ENCODE peak calls at places on chromosomes 3 and 15, in four cellular contexts. One of them, this sample, is unnamed.

GRCh38 chr15:49421991-49422390 is 1.1 kb upstream of the FGF7 start:
- DNase-seq in aorta: peak
- DNase-seq in right lobe of liver: peak
- DNase-seq in cardiac muscle cell: peak
- DNase-seq in this sample: peak

GRCh38 chr3:97264180-97264579 is 449.8 kb downstream of the EPHA6 start:
- DNase-seq in aorta: no peak
- DNase-seq in right lobe of liver: no peak
- DNase-seq in cardiac muscle cell: no peak
- DNase-seq in this sample: no peak

GRCh38 chr3:89367166-89367565 is 259.7 kb downstream of the EPHA3 start:
- DNase-seq in aorta: no peak
- DNase-seq in right lobe of liver: no peak
- DNase-seq in cardiac muscle cell: no peak
- DNase-seq in this sample: no peak

GRCh38 chr15:71743861-71744382 is 66.4 kb upstream of the NR2E3 start:
- DNase-seq in aorta: peak
- DNase-seq in right lobe of liver: no peak
- DNase-seq in cardiac muscle cell: peak
- DNase-seq in this sample: peak

GRCh38 chr15:101393172-101393571 is 96.3 kb downstream of the PCSK6 start:
- DNase-seq in aorta: no peak
- DNase-seq in right lobe of liver: no peak
- DNase-seq in cardiac muscle cell: no peak
- DNase-seq in this sample: no peak

GRCh38 chr15:94666553-94666952 is 435.2 kb downstream of the MCTP2 start:
- DNase-seq in aorta: no peak
- DNase-seq in right lobe of liver: no peak
- DNase-seq in cardiac muscle cell: no peak
- DNase-seq in this sample: no peak

GRCh38 chr3:71010731-71011455 is 572.6 kb downstream of the FOXP1 start:
- DNase-seq in aorta: no peak
- DNase-seq in right lobe of liver: no peak
- DNase-seq in cardiac muscle cell: no peak
- DNase-seq in this sample: no peak

GRCh38 chr3:140501054-140501769 is 176.7 kb upstream of the TRIM42 start:
- DNase-seq in aorta: no peak
- DNase-seq in right lobe of liver: no peak
- DNase-seq in cardiac muscle cell: no peak
- DNase-seq in this sample: no peak

GRCh38 chr15:73052679-73053397 is 575 bp downstream of the NEO1 start:
- DNase-seq in aorta: peak
- DNase-seq in right lobe of liver: peak
- DNase-seq in cardiac muscle cell: peak
- DNase-seq in this sample: peak

GRCh38 chr3:61250784-61251173 is 473 bp downstream of the FHIT start:
- DNase-seq in aorta: peak
- DNase-seq in right lobe of liver: peak
- DNase-seq in cardiac muscle cell: peak
- DNase-seq in this sample: no peak

GRCh38 chr3:48656841-48657281 is 5.8 kb downstream of the CELSR3 start:
- DNase-seq in aorta: no peak
- DNase-seq in right lobe of liver: no peak
- DNase-seq in cardiac muscle cell: no peak
- DNase-seq in this sample: no peak

GRCh38 chr15:70853270-70853854 is 595 bp downstream of the LARP6 start:
- DNase-seq in aorta: peak
- DNase-seq in right lobe of liver: no peak
- DNase-seq in cardiac muscle cell: peak
- DNase-seq in this sample: peak

GRCh38 chr3:185976977-185977678 is 39.3 kb upstream of the TRA2B start:
- DNase-seq in aorta: peak
- DNase-seq in right lobe of liver: peak
- DNase-seq in cardiac muscle cell: peak
- DNase-seq in this sample: peak

GRCh38 chr3:48501196-48501595 is 2.8 kb downstream of the SHISA5 start:
- DNase-seq in aorta: no peak
- DNase-seq in right lobe of liver: no peak
- DNase-seq in cardiac muscle cell: no peak
- DNase-seq in this sample: no peak

GRCh38 chr3:164879201-164879600 is 199.1 kb downstream of the SI start:
- DNase-seq in aorta: no peak
- DNase-seq in right lobe of liver: no peak
- DNase-seq in cardiac muscle cell: no peak
- DNase-seq in this sample: no peak

GRCh38 chr3:135891121-135891520 is 74.4 kb upstream of the PPP2R3A start:
- DNase-seq in aorta: no peak
- DNase-seq in right lobe of liver: no peak
- DNase-seq in cardiac muscle cell: no peak
- DNase-seq in this sample: no peak

GRCh38 chr3:30248423-30248822 is 358.0 kb upstream of the TGFBR2 start:
- DNase-seq in aorta: no peak
- DNase-seq in right lobe of liver: no peak
- DNase-seq in cardiac muscle cell: no peak
- DNase-seq in this sample: no peak

GRCh38 chr3:195845483-195845882 is 33.8 kb upstream of the MUC4 start:
- DNase-seq in aorta: no peak
- DNase-seq in right lobe of liver: no peak
- DNase-seq in cardiac muscle cell: no peak
- DNase-seq in this sample: no peak

GRCh38 chr3:14278799-14279705 is 100.4 kb downstream of the LSM3 start:
- DNase-seq in aorta: no peak
- DNase-seq in right lobe of liver: no peak
- DNase-seq in cardiac muscle cell: no peak
- DNase-seq in this sample: no peak

GRCh38 chr3:9435320-9435719 is 37.9 kb downstream of the SETD5 start:
- DNase-seq in aorta: no peak
- DNase-seq in right lobe of liver: no peak
- DNase-seq in cardiac muscle cell: no peak
- DNase-seq in this sample: no peak

GRCh38 chr3:83454353-83454752 is 1504.4 kb upstream of the CADM2 start:
- DNase-seq in aorta: no peak
- DNase-seq in right lobe of liver: no peak
- DNase-seq in cardiac muscle cell: no peak
- DNase-seq in this sample: no peak

GRCh38 chr3:123314409-123315270 is 112.9 kb downstream of the SEC22A start:
- DNase-seq in aorta: peak
- DNase-seq in right lobe of liver: peak
- DNase-seq in cardiac muscle cell: no peak
- DNase-seq in this sample: no peak

GRCh38 chr3:69012836-69013255 is 638 bp downstream of the EOGT start:
- DNase-seq in aorta: peak
- DNase-seq in right lobe of liver: peak
- DNase-seq in cardiac muscle cell: peak
- DNase-seq in this sample: peak

GRCh38 chr3:105907790-105908189 is 39.0 kb upstream of the CBLB start:
- DNase-seq in aorta: peak
- DNase-seq in right lobe of liver: no peak
- DNase-seq in cardiac muscle cell: peak
- DNase-seq in this sample: no peak

DNA sequence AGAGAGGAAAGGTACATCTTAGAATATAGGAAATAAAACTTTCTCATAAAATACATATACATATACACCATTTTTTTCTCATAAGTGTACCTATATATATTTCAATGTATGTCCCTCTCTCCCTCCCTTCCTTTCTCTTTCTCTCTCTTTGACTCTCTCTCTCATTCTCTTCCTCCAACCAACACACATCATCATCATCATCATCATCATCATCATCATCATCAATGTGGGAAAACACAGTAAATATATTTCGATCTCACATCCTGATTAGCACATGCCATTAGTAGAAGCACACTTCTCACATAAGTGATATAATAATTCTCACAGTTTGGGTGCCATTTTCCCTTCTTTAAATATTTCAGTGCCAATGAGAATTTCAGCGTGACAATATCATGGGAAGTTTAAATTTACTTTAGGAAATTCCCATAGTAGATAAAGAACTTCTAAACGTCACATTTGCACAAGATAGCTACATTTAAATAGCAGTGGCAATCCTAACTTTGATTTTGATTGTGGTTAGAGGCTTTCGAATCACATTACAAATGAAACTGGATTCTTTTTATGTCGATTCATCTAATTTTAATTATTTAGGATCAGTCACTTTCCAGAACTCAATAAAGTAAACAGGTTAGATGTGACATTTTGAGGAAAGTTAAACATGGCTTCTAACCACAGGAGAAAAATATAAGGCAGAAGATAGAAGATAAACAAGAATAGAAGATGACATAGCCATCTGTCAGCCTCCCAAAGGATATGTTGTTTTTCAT is 33.0 kb upstream of the ACTC1 start:
- DNase-seq in aorta: no peak
- DNase-seq in right lobe of liver: no peak
- DNase-seq in cardiac muscle cell: no peak
- DNase-seq in this sample: no peak
- H3K4me3 ChIP-seq in aorta: no peak
- H3K4me3 ChIP-seq in right lobe of liver: no peak
- H3K4me3 ChIP-seq in cardiac muscle cell: no peak
- H3K4me3 ChIP-seq in this sample: no peak

GRCh38 chr15:99508807-99509311 is 56.9 kb upstream of the MEF2A start:
- DNase-seq in aorta: no peak
- DNase-seq in right lobe of liver: no peak
- DNase-seq in cardiac muscle cell: no peak
- DNase-seq in this sample: no peak
- H3K4me3 ChIP-seq in aorta: no peak
- H3K4me3 ChIP-seq in right lobe of liver: no peak
- H3K4me3 ChIP-seq in cardiac muscle cell: no peak
- H3K4me3 ChIP-seq in this sample: no peak

DNA sequence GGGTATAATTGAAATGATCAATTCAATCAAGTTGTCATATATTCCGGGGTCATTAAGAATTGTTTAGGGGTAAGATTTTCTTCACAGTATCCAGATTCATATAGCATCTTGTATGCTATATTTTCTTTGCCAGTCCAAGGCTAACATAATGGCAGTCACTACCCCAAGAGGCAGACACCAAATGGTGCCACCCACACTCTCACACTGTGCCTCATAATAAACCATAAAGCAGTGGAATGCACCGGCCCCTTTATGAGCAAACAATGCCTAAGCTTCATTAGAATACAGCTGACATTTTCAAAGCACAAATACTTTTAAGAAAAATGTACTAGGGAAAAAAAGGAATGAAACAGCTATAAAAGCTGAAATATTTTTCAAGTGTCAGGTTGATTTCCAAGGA is 121.6 kb downstream of the TFDP2 start:
- DNase-seq in aorta: no peak
- DNase-seq in right lobe of liver: no peak
- DNase-seq in cardiac muscle cell: peak
- DNase-seq in this sample: peak
- H3K4me3 ChIP-seq in aorta: peak
- H3K4me3 ChIP-seq in right lobe of liver: peak
- H3K4me3 ChIP-seq in cardiac muscle cell: peak
- H3K4me3 ChIP-seq in this sample: peak

GRCh38 chr3:72594615-72595215 is 253.5 kb downstream of the SHQ1 start:
- DNase-seq in aorta: no peak
- DNase-seq in right lobe of liver: no peak
- DNase-seq in cardiac muscle cell: no peak
- DNase-seq in this sample: no peak

GRCh38 chr3:72595376-72595775 is 252.9 kb downstream of the SHQ1 start:
- DNase-seq in aorta: no peak
- DNase-seq in right lobe of liver: no peak
- DNase-seq in cardiac muscle cell: no peak
- DNase-seq in this sample: no peak

GRCh38 chr3:72590732-72591192 is 257.5 kb downstream of the SHQ1 start:
- DNase-seq in aorta: no peak
- DNase-seq in right lobe of liver: peak
- DNase-seq in cardiac muscle cell: no peak
- DNase-seq in this sample: peak

GRCh38 chr3:72593881-72594397 is 254.3 kb downstream of the SHQ1 start:
- DNase-seq in aorta: no peak
- DNase-seq in right lobe of liver: peak
- DNase-seq in cardiac muscle cell: peak
- DNase-seq in this sample: no peak

GRCh38 chr3:72591522-72592421 is 256.5 kb downstream of the SHQ1 start:
- DNase-seq in aorta: peak
- DNase-seq in right lobe of liver: no peak
- DNase-seq in cardiac muscle cell: peak
- DNase-seq in this sample: peak
- H3K4me3 ChIP-seq in aorta: no peak
- H3K4me3 ChIP-seq in right lobe of liver: no peak
- H3K4me3 ChIP-seq in cardiac muscle cell: no peak
- H3K4me3 ChIP-seq in this sample: no peak

DNA sequence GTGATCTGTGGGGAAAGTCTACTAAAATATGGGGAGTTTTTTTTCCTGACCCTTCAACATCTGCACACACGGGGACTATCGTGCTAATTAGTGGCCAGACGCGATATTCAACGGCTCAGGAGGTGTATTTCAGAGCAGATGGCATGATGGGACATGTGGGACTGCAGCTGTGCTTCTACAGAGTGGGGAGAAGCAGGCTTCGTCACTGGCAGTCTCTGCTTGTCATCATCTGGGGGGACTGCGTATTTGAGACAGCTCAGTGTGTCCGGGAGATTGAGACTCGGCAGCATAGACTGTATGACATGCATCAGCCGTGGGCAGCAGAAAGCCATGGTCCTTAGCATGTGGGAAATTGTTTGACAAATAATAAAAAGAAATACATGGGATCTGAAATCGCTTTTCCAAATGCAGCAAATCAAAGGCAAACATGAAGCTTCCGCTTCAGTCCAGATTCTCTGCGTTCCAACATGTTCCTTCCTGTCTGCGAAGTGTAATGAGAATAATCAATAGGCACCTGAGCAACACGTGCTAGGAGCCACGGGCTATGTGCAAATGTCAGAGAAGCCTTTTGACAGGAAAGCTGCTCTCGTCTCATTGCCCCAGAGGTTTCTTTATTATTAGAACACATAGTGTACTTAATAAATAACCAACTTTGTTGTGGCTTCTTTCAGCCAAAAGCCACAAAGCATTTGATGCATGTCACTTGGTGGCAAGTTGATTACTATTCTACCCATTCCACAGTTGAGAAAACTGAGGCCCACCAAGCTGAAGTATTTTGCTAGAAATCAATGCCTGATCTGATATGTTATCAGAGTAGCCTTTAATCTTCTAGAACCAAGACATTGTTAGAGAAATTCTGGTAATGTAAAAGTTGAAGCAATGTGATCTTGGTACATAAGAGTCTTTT is 276.3 kb downstream of the RYR3 start:
- DNase-seq in aorta: no peak
- DNase-seq in right lobe of liver: no peak
- DNase-seq in cardiac muscle cell: no peak
- DNase-seq in this sample: no peak
- H3K4me3 ChIP-seq in aorta: no peak
- H3K4me3 ChIP-seq in right lobe of liver: no peak
- H3K4me3 ChIP-seq in cardiac muscle cell: no peak
- H3K4me3 ChIP-seq in this sample: no peak

GRCh38 chr3:50302095-50303037 is 1.0 kb downstream of the HYAL1 start:
- DNase-seq in aorta: peak
- DNase-seq in right lobe of liver: peak
- DNase-seq in cardiac muscle cell: no peak
- DNase-seq in this sample: no peak
- H3K4me3 ChIP-seq in aorta: no peak
- H3K4me3 ChIP-seq in right lobe of liver: peak
- H3K4me3 ChIP-seq in cardiac muscle cell: no peak
- H3K4me3 ChIP-seq in this sample: peak

GRCh38 chr3:210649-211048 is 14.1 kb downstream of the CHL1 start:
- DNase-seq in aorta: no peak
- DNase-seq in right lobe of liver: no peak
- DNase-seq in cardiac muscle cell: no peak
- DNase-seq in this sample: no peak
- H3K4me3 ChIP-seq in aorta: no peak
- H3K4me3 ChIP-seq in right lobe of liver: no peak
- H3K4me3 ChIP-seq in cardiac muscle cell: no peak
- H3K4me3 ChIP-seq in this sample: no peak